ENCODE peak calls at places on chromosomes 7 and 10, in six cellular contexts. Z is K562, C is sigmoid colon, D is suprapubic skin, Y is stomach, R is transverse colon. P is an unnamed sample.

GRCh38 chr10:119541459-119542356 is 811 bp downstream of the RGS10 start:
- DNase-seq in Z (no peak), C (peak; percentile 74), D (no peak), Y (peak; percentile 30), R (peak; percentile 28), P (no peak)

GRCh38 chr7:93119191-93119905 is 1.6 kb upstream of the SAMD9 start:
- DNase-seq in Z (no peak), C (no peak), D (no peak), Y (no peak), R (no peak), P (no peak)

GRCh38 chr7:111199643-111200042 is 108.7 kb downstream of the LRRN3 start:
- DNase-seq in Z (no peak), C (no peak), D (no peak), Y (no peak), R (no peak), P (no peak)

GRCh38 chr7:92156976-92157375 is 22.0 kb downstream of the LRRD1 start:
- DNase-seq in Z (no peak), C (no peak), D (no peak), Y (no peak), R (no peak), P (no peak)

GRCh38 chr10:21130108-21130507 is 233.0 kb upstream of the NEBL start:
- DNase-seq in Z (peak; percentile 44), C (no peak), D (no peak), Y (no peak), R (no peak), P (no peak)

GRCh38 chr10:63156236-63156635 is 23.1 kb downstream of the NRBF2 start:
- DNase-seq in Z (no peak), C (no peak), D (no peak), Y (no peak), R (no peak), P (no peak)

GRCh38 chr10:21296575-21297355 is 228.7 kb downstream of the SKIDA1 start:
- DNase-seq in Z (no peak), C (peak; percentile 53), D (no peak), Y (no peak), R (no peak), P (no peak)

GRCh38 chr10:49163741-49164140 is 24.4 kb downstream of the TMEM273 start:
- DNase-seq in Z (no peak), C (no peak), D (no peak), Y (no peak), R (no peak), P (no peak)

GRCh38 chr10:86305521-86305920 is 61.1 kb downstream of the GRID1 start:
- DNase-seq in Z (no peak), C (peak; percentile 21), D (no peak), Y (no peak), R (no peak), P (no peak)

GRCh38 chr10:71714592-71714991 is 5.0 kb downstream of the C10orf105 start:
- DNase-seq in Z (no peak), C (no peak), D (peak; percentile 70), Y (no peak), R (no peak), P (no peak)

GRCh38 chr10:4070921-4071320 is 285.9 kb upstream of the KLF6 start:
- DNase-seq in Z (no peak), C (no peak), D (no peak), Y (no peak), R (no peak), P (no peak)

GRCh38 chr10:27745719-27746363 is at the start of gene MKX:
- DNase-seq in Z (no peak), C (peak; percentile 87), D (peak; percentile 74), Y (peak; percentile 44), R (peak; percentile 37), P (no peak)

GRCh38 chr10:74896788-74897527 is 70.6 kb downstream of the KAT6B start:
- DNase-seq in Z (no peak), C (no peak), D (no peak), Y (no peak), R (no peak), P (no peak)

GRCh38 chr10:58513189-58514101 is 773 bp downstream of the BICC1 start:
- DNase-seq in Z (no peak), C (peak; percentile 89), D (peak; percentile 87), Y (peak; percentile 31), R (peak; percentile 45), P (peak; percentile 94)

GRCh38 chr10:78754269-78755074 is 314.3 kb upstream of the ZMIZ1 start:
- DNase-seq in Z (no peak), C (no peak), D (no peak), Y (no peak), R (no peak), P (no peak)

GRCh38 chr7:155204744-155205367 is 92.8 kb upstream of the INSIG1 start:
- DNase-seq in Z (no peak), C (peak; percentile 64), D (no peak), Y (no peak), R (no peak), P (no peak)

GRCh38 chr10:78550090-78550489 is 516.4 kb downstream of the RPS24 start:
- DNase-seq in Z (no peak), C (no peak), D (no peak), Y (no peak), R (no peak), P (no peak)

GRCh38 chr7:157945401-157945800 is 608.6 kb downstream of the DNAJB6 start:
- DNase-seq in Z (no peak), C (no peak), D (no peak), Y (no peak), R (no peak), P (no peak)

GRCh38 chr7:80014507-80014906 is 120.1 kb upstream of the GNAI1 start:
- DNase-seq in Z (no peak), C (no peak), D (no peak), Y (no peak), R (no peak), P (no peak)

GRCh38 chr10:132458595-132459251 is 61.7 kb downstream of the PWWP2B start:
- DNase-seq in Z (peak; percentile 61), C (no peak), D (peak; percentile 68), Y (peak; percentile 71), R (peak; percentile 88), P (no peak)

DNA sequence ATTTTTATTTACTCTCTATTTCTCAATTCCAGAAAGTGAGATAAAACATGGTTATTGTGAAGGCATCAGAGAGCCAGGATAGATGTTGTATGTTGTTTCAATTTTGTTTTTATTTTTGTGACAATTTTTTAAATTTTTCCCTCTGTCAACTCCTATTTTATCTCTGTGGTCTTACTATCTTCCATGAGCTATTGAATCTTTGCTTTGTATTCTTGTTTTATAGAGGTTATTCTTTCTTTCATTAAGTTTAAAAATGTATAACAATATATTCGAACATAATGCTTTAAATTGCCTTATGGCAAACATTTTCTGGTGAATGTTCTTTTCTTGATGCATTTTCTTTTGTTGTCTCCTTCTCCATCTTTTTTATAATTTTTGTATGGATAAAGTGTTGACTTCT is 78.4 kb downstream of the POU6F2 start:
- DNase-seq in Z (no peak), C (no peak), D (no peak), Y (no peak), R (no peak), P (no peak)
- TF ChIP-seq EP300 in Z (no peak), C (no peak), D (no peak), Y (no peak), R (no peak), P (no peak)

GRCh38 chr7:18212788-18213187 is 185.1 kb upstream of the PRPS1L1 start:
- DNase-seq in Z (no peak), C (no peak), D (no peak), Y (no peak), R (no peak), P (no peak)
- TF ChIP-seq POLR2AphosphoS5 in Z (no peak), C (peak; percentile 27), D (no peak), Y (no peak), R (peak; percentile 29), P (peak; percentile 68)

GRCh38 chr10:5684318-5684970 is at the start of gene TASOR2:
- DNase-seq in Z (peak; percentile 95), C (peak; percentile 99), D (peak; percentile 97), Y (peak; percentile 98), R (peak; percentile 99), P (peak; percentile 98)
- TF ChIP-seq EP300 in Z (no peak), C (no peak), D (no peak), Y (no peak), R (no peak), P (no peak)

DNA sequence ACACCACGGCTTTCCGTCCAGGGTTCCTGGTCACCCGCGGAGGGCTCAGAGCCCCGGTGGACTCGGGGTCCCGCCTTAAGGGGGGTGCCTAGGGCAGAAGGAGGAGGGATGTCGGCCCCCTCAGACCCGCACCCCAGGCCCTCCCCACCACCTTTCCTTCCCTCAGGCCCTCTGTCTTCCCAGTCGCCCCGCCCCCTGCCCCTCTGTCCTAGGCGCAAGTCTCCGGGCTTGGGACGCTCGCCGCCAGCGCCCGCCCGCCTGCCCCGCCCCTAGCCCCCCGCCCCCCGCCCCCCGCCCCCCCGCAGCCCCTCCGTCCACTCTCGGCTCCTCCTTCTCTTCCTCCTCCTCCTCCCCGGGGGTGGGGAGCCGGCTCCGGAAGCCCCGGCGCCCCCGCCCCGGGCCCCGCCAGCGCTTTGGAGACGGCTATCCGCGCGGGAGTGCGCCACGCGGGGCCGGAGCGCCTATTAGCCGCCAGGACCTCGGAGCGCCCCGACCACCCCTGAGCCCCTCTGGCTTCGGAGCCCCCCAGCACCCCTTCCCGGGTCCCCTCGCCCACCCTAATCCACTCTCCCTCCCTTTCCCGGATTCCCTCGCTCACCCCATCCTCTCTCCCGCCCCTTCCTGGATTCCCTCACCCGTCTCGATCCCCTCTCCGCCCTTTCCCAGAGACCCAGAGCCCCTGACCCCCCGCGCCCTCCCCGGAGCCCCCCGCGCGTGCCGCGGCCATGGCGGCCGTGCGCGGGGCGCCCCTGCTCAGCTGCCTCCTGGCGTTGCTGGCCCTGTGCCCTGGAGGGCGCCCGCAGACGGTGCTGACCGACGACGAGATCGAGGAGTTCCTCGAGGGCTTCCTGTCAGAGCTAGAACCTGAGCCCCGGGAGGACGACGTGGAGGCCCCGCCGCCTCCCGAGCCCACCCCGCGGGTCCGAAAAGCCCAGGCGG is at the start of gene AEBP1:
- DNase-seq in Z (no peak), C (peak; percentile 74), D (no peak), Y (no peak), R (peak; percentile 35), P (no peak)
- TF ChIP-seq POLR2AphosphoS5 in Z (no peak), C (no peak), D (no peak), Y (no peak), R (no peak), P (peak; percentile 44)

GRCh38 chr10:73076361-73077183 is 20.1 kb downstream of the P4HA1 start:
- DNase-seq in Z (no peak), C (peak; percentile 90), D (no peak), Y (peak; percentile 40), R (peak; percentile 41), P (no peak)
- TF ChIP-seq EP300 in Z (no peak), C (no peak), D (no peak), Y (no peak), R (no peak), P (no peak)

GRCh38 chr7:31954500-31954899 is 115.7 kb downstream of the PDE1C start:
- DNase-seq in Z (no peak), C (no peak), D (no peak), Y (no peak), R (no peak), P (no peak)
- TF ChIP-seq POLR2AphosphoS5 in Z (no peak), C (no peak), D (no peak), Y (no peak), R (no peak), P (no peak)

GRCh38 chr10:76984559-76985443 is 652.8 kb downstream of the KCNMA1 start:
- DNase-seq in Z (peak; percentile 71), C (peak; percentile 87), D (no peak), Y (peak; percentile 81), R (peak; percentile 80), P (no peak)
- TF ChIP-seq EP300 in Z (no peak), C (no peak), D (no peak), Y (no peak), R (no peak), P (no peak)

P was measured in esophagus muscularis mucosa.